ENCODE peak calls at places on chromosomes 5 and 9, in eight cellular contexts. P, B, G, L, M, Y, I and S are unnamed samples.

GRCh38 chr5:160843240-160843639 is 8.8 kb downstream of the ATP10B start:
- DNase-seq in G (no peak), Y (peak; percentile 25), P (no peak), L (no peak), M (no peak), B (no peak), I (no peak), S (no peak)

GRCh38 chr5:43038523-43038989 is 1.6 kb downstream of the ANXA2R start:
- DNase-seq in L (no peak), G (no peak), B (no peak), P (no peak), I (no peak), Y (no peak), M (no peak), S (peak; percentile 77)

GRCh38 chr9:137797206-137798120 is 80.1 kb upstream of the CACNA1B start:
- DNase-seq in B (peak; percentile 62), G (no peak), Y (no peak), L (no peak), I (no peak), P (no peak), M (no peak), S (no peak)

GRCh38 chr5:72600401-72600981 is 93.3 kb upstream of the ZNF366 start:
- DNase-seq in B (no peak), Y (no peak), L (peak; percentile 95), M (no peak), I (peak; percentile 90), G (peak; percentile 96), P (peak; percentile 44), S (no peak)

GRCh38 chr5:150511641-150512367 is 3.9 kb downstream of the NDST1 start:
- DNase-seq in P (no peak), G (peak; percentile 74), Y (no peak), B (no peak), M (no peak), I (no peak), L (peak; percentile 43), S (no peak)

GRCh38 chr5:2848634-2849033 is 97.2 kb upstream of the IRX2 start:
- DNase-seq in G (peak; percentile 5), B (no peak), I (no peak), L (no peak), M (no peak), Y (no peak), P (no peak), S (no peak)

GRCh38 chr5:82467006-82467561 is 188.9 kb upstream of the RPS23 start:
- DNase-seq in L (no peak), B (no peak), Y (no peak), P (no peak), G (no peak), I (no peak), M (no peak), S (peak; percentile 18)

GRCh38 chr5:176573564-176574296 is 24.6 kb downstream of the CDHR2 start:
- DNase-seq in I (no peak), M (peak; percentile 70), L (no peak), P (peak; percentile 8), G (peak; percentile 20), B (no peak), Y (peak; percentile 91), S (peak; percentile 86)

GRCh38 chr9:133088146-133088750 is 26.5 kb downstream of the CEL start:
- DNase-seq in I (no peak), L (no peak), Y (no peak), P (no peak), G (no peak), B (peak; percentile 73), M (no peak), S (no peak)

GRCh38 chr9:93683331-93684134 is 107.1 kb downstream of the PHF2 start:
- DNase-seq in B (peak; percentile 59), L (no peak), M (no peak), P (no peak), I (no peak), G (no peak), Y (no peak), S (no peak)

GRCh38 chr9:107756091-107756490 is 266.5 kb upstream of the KLF4 start:
- DNase-seq in P (no peak), G (no peak), M (no peak), I (no peak), L (no peak), B (no peak), Y (no peak), S (no peak)

GRCh38 chr9:13397661-13398060 is 118.2 kb upstream of the MPDZ start:
- DNase-seq in P (no peak), G (no peak), M (no peak), L (no peak), I (no peak), Y (no peak), B (no peak), S (no peak)

GRCh38 chr5:122421379-122422081 is 109.5 kb downstream of the SNCAIP start:
- DNase-seq in G (no peak), P (no peak), M (no peak), L (no peak), I (no peak), Y (peak; percentile 25), B (no peak), S (no peak)

DNA sequence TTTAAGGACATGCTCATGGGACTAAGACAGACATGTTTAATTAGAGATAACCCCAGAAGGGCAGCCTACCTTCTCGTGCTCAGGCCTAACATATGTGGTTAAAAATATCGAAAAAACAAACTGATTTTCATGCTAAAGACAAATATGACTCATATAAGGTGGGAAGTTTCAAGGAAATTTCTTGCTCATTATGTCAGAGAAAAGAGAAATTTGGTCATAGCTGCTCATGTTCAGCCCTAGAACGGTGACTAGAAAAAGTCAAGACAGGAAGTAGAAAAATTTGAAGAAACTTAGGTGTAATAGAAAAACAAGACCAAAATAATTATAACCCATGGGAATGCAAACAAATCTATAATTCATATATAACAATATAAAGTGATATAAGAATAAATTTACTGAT is 120.6 kb downstream of the PRDM9 start:
- DNase-seq in Y (no peak), I (no peak), M (no peak), B (no peak), P (no peak), L (no peak), G (peak; percentile 5), S (no peak)
- TF ChIP-seq CTCF in Y (no peak), I (no peak), M (no peak), B (no peak), P (no peak), L (no peak), G (no peak), S (no peak)

DNA sequence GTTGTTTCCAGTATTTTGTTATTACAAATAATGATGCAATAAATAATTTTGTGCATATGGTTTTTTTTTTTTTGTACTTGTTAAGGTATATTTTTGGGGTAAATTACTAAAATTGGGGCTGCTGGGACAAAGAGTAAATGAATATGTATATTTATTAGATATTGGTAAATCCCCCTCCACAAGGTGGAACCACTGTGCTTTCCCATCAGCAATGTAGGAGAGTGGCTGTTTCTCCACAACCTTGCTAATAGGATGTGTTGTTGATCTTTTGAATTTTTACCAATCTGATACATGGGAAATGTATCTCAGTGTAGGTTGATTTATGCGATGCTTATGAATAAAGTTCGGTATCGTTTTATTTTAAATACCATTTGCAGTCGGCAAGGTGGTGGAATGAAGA is 118.1 kb downstream of the TRPM3 start:
- DNase-seq in I (no peak), Y (no peak), B (no peak), P (no peak), G (no peak), M (no peak), L (no peak), S (no peak)
- TF ChIP-seq CTCF in I (no peak), Y (no peak), B (no peak), P (no peak), G (no peak), M (no peak), L (no peak), S (no peak)

DNA sequence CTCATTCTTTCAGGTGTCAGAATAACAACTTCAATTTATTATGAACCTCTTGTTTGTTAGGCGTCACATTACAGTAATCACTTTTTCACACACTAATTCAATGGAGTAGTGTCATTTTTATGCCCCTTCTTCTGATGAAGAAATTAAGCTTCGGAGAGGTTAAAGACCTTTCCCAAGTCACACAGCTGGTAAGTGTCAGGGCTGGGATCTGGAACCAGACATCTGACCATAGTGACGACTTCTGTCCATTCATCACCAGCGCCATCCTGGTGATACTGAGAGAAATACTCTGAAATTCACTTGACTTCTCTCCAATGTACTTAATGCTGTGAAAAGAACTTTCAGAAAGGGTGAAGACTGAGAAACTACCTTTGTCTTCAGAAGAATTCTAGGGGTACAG is 173.9 kb downstream of the GAS1 start:
- DNase-seq in G (no peak), M (no peak), I (no peak), Y (no peak), B (no peak), L (no peak), P (no peak), S (no peak)
- TF ChIP-seq CTCF in G (no peak), M (no peak), I (no peak), Y (no peak), B (no peak), L (no peak), P (no peak), S (no peak)

GRCh38 chr5:109470263-109470662 is 60.5 kb upstream of the PJA2 start:
- DNase-seq in Y (no peak), B (no peak), P (no peak), I (no peak), L (no peak), M (no peak), G (no peak), S (no peak)

GRCh38 chr5:109467058-109467457 is 57.3 kb upstream of the PJA2 start:
- DNase-seq in M (no peak), B (no peak), P (no peak), G (no peak), I (no peak), L (no peak), Y (no peak), S (no peak)

GRCh38 chr5:109468737-109469420 is 59.1 kb upstream of the PJA2 start:
- DNase-seq in L (peak; percentile 78), Y (peak; percentile 82), B (peak; percentile 96), G (peak; percentile 73), M (peak; percentile 96), I (peak; percentile 67), P (peak; percentile 78), S (peak; percentile 90)
- TF ChIP-seq CTCF in L (peak; percentile 75), Y (peak; percentile 79), B (peak; percentile 91), G (peak; percentile 85), M (peak; percentile 93), I (peak; percentile 77), P (peak; percentile 70), S (peak; percentile 53)

GRCh38 chr5:59218424-59219045 is 635.7 kb downstream of the RAB3C start:
- DNase-seq in I (no peak), G (no peak), L (no peak), M (no peak), B (no peak), Y (peak; percentile 11), P (no peak), S (no peak)
- TF ChIP-seq CTCF in I (no peak), G (peak; percentile 32), L (peak; percentile 69), M (peak; percentile 62), B (peak; percentile 88), Y (no peak), P (peak; percentile 37), S (peak; percentile 42)